ENCODE peak calls at places on chromosomes 3 and 15, in nine cellular contexts. L is RWPE1; N is CD4-positive, alpha-beta T cell; P is MCF 10A; T is cardiac muscle cell; Y is thoracic aorta; F is breast epithelium; W is fibroblast of lung; V is foreskin fibroblast. C is an unnamed sample.

GRCh38 chr3:23646201-23646955 is 159.4 kb upstream of the UBE2E1 start:
- DNase-seq in L (no peak), N (no peak), P (no peak), T (no peak), Y (no peak), F (no peak), W (no peak), V (no peak), C (no peak)

GRCh38 chr3:78337801-78338211 is 1297.9 kb downstream of the ROBO2 start:
- DNase-seq in L (no peak), N (no peak), P (no peak), T (no peak), Y (no peak), F (no peak), W (peak; percentile 29), V (peak; percentile 3), C (peak; percentile 41)

GRCh38 chr15:92666780-92667179 is 11.2 kb upstream of the FAM174B start:
- DNase-seq in L (no peak), N (no peak), P (no peak), T (peak; percentile 53), Y (no peak), F (no peak), W (no peak), V (no peak), C (no peak)

GRCh38 chr3:126870608-126871210 is 112.2 kb upstream of the PLXNA1 start:
- DNase-seq in L (no peak), N (no peak), P (no peak), T (peak; percentile 40), Y (no peak), F (no peak), W (peak; percentile 57), V (peak; percentile 20), C (no peak)

GRCh38 chr3:172201136-172201989 is 162.0 kb downstream of the FNDC3B start:
- DNase-seq in L (no peak), N (no peak), P (peak; percentile 70), T (peak; percentile 93), Y (no peak), F (peak; percentile 82), W (peak; percentile 98), V (peak; percentile 61), C (peak; percentile 77)

GRCh38 chr3:197088370-197088769 is 58.8 kb upstream of the MELTF start:
- DNase-seq in L (no peak), N (no peak), P (no peak), T (peak; percentile 15), Y (no peak), F (no peak), W (no peak), V (no peak), C (no peak)

GRCh38 chr15:80480909-80481308 is 76.7 kb downstream of the ARNT2 start:
- DNase-seq in L (no peak), N (no peak), P (no peak), T (peak; percentile 97), Y (no peak), F (no peak), W (peak; percentile 99), V (peak; percentile 94), C (peak; percentile 81)

GRCh38 chr3:11096266-11097135 is 57.8 kb upstream of the HRH1 start:
- DNase-seq in L (peak; percentile 89), N (peak; percentile 6), P (peak; percentile 95), T (peak; percentile 94), Y (peak; percentile 61), F (no peak), W (peak; percentile 92), V (peak; percentile 94), C (peak; percentile 31)

GRCh38 chr3:73623996-73624362 is 762 bp downstream of the PDZRN3 start:
- DNase-seq in L (no peak), N (no peak), P (no peak), T (peak; percentile 79), Y (no peak), F (peak; percentile 56), W (peak; percentile 78), V (peak; percentile 94), C (no peak)

GRCh38 chr15:38164507-38164906 is 88.1 kb upstream of the SPRED1 start:
- DNase-seq in L (no peak), N (no peak), P (no peak), T (no peak), Y (no peak), F (no peak), W (no peak), V (no peak), C (no peak)

GRCh38 chr15:25247418-25248030 is 191.3 kb downstream of the UBE3A start:
- DNase-seq in L (no peak), N (no peak), P (no peak), T (no peak), Y (no peak), F (peak; percentile 27), W (no peak), V (no peak), C (no peak)

GRCh38 chr3:51375136-51375535 is 10.0 kb upstream of the MANF start:
- DNase-seq in L (no peak), N (no peak), P (no peak), T (no peak), Y (no peak), F (no peak), W (no peak), V (no peak), C (no peak)

GRCh38 chr3:2920103-2920502 is 190.1 kb downstream of the IL5RA start:
- DNase-seq in L (no peak), N (no peak), P (no peak), T (no peak), Y (no peak), F (no peak), W (no peak), V (no peak), C (no peak)

GRCh38 chr3:2927252-2927651 is 182.9 kb downstream of the IL5RA start:
- DNase-seq in L (no peak), N (no peak), P (no peak), T (no peak), Y (no peak), F (no peak), W (no peak), V (no peak), C (no peak)

GRCh38 chr3:2923390-2923789 is 186.8 kb downstream of the IL5RA start:
- DNase-seq in L (no peak), N (no peak), P (peak; percentile 35), T (no peak), Y (no peak), F (no peak), W (no peak), V (no peak), C (no peak)

GRCh38 chr3:2921903-2922302 is 188.3 kb downstream of the IL5RA start:
- DNase-seq in L (no peak), N (no peak), P (peak; percentile 41), T (peak; percentile 11), Y (no peak), F (no peak), W (peak; percentile 1), V (no peak), C (no peak)
- TF ChIP-seq CTCF in L (no peak), N (no peak), P (peak; percentile 43), T (peak; percentile 18), Y (no peak), F (peak; percentile 20), W (no peak), V (no peak), C (no peak)

GRCh38 chr15:76061700-76062099 is 1.9 kb downstream of the TMEM266 start:
- DNase-seq in L (no peak), N (no peak), P (no peak), T (no peak), Y (no peak), F (no peak), W (no peak), V (no peak), C (no peak)

GRCh38 chr15:76057332-76058000 is 2.3 kb upstream of the TMEM266 start:
- DNase-seq in L (peak; percentile 45), N (no peak), P (peak; percentile 60), T (peak; percentile 57), Y (no peak), F (no peak), W (peak; percentile 21), V (peak; percentile 65), C (peak; percentile 2)

GRCh38 chr15:76060098-76060989 is 559 bp downstream of the TMEM266 start:
- DNase-seq in L (no peak), N (no peak), P (no peak), T (no peak), Y (no peak), F (no peak), W (no peak), V (no peak), C (no peak)

GRCh38 chr15:76058714-76059319 is 968 bp upstream of the TMEM266 start:
- DNase-seq in L (no peak), N (no peak), P (peak; percentile 21), T (peak; percentile 10), Y (no peak), F (no peak), W (peak; percentile 3), V (peak; percentile 27), C (no peak)

DNA sequence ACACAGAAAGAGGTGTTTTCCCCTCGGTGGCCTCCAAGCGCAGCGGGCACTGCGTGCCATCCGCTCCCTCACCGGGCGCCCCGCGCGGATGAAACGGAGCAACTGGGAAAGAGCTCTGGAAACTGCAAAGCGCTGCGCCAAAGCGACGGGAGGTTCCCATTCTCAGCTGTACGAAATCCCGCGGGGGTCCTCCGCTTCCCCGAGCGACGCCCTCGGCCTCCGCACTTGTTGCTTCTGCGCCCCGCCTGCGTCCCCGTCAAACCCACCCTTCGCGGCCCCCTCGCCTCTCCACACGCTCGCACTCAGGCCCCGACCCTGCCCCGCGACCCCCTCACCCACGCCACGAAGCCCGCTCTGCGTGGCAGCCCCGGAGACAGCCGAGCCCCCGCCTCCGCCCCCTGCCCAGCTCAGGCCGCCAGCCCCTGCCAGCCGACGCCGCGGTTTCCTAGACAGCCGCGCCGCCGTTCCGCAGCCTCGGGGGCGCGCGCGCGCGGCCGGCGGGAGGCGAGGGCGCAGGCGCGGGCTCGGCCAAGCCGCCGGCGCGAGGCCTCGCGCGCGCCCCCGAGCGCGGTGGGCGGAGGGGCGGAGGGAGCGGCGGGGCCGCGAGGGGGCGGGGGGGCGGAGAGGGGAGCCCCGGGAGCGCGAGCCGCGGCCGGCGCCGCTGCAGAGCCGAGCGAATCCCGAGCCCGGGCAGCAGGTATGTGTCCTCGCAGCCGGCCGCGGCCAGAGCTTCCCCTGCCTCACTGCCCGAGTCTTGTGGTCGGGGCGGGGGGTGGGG is at the start of gene TMEM266:
- DNase-seq in L (peak; percentile 57), N (no peak), P (peak; percentile 22), T (peak; percentile 20), Y (no peak), F (no peak), W (peak; percentile 26), V (peak; percentile 67), C (no peak)
- TF ChIP-seq CTCF in L (no peak), N (no peak), P (no peak), T (no peak), Y (no peak), F (no peak), W (no peak), V (no peak), C (no peak)

DNA sequence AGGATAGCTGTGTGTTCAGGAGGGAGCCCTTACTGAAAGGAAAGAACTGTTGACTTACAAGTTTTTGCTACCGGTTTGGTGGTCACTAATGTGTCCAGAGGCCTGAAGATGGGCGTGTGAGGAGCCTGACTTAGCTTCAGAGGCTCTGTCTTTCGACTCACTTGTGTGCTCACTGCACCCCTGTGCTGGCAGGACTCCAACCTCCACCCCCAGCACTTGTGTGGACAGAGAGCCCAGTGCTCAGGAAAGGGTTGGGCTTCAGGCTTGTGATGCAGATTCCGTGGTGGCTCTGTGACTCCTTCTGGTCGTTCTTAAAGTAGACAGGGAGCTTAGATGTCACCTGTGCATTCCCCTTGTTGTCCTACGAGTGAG is 100.9 kb downstream of the PGPEP1L start:
- DNase-seq in L (peak; percentile 38), N (no peak), P (peak; percentile 81), T (peak; percentile 44), Y (no peak), F (no peak), W (peak; percentile 75), V (no peak), C (no peak)
- TF ChIP-seq CTCF in L (no peak), N (no peak), P (no peak), T (no peak), Y (no peak), F (no peak), W (no peak), V (no peak), C (no peak)

GRCh38 chr3:30645077-30645476 is 38.7 kb downstream of the TGFBR2 start:
- DNase-seq in L (no peak), N (no peak), P (no peak), T (no peak), Y (no peak), F (no peak), W (no peak), V (no peak), C (no peak)
- TF ChIP-seq CTCF in L (no peak), N (no peak), P (no peak), T (no peak), Y (no peak), F (no peak), W (no peak), V (no peak), C (no peak)